ENCODE peak calls at places on chromosomes 7 and 10, in four cellular contexts. Y is nucleus accumbens, L is HEK293T, S is foreskin fibroblast. C is an unnamed sample.
A peak's percentile ranks its signal among the peaks of the same experiment; 100 is the strongest.

GRCh38 chr10:5748394-5748803 is 63.8 kb downstream of the TASOR2 start:
- DNase-seq in S (no peak), Y (no peak), L (no peak), C (no peak)

GRCh38 chr7:141698247-141699015 is 3.5 kb downstream of the DENND11 start:
- DNase-seq in S (no peak), L (no peak), Y (no peak), C (no peak)

GRCh38 chr7:20432071-20432470 is 101.4 kb downstream of the ITGB8 start:
- DNase-seq in Y (no peak), S (no peak), L (no peak), C (no peak)

GRCh38 chr10:780536-781524 is 91.4 kb upstream of the DIP2C start:
- DNase-seq in L (no peak), Y (no peak), S (no peak), C (no peak)

GRCh38 chr10:12505683-12506082 is 156.3 kb downstream of the CAMK1D start:
- DNase-seq in L (no peak), S (no peak), Y (no peak), C (no peak)

GRCh38 chr10:119602241-119603095 is 5.7 kb upstream of the TIAL1 start:
- DNase-seq in L (peak; percentile 62), S (peak; percentile 59), Y (no peak), C (peak; percentile 37)

GRCh38 chr7:136247211-136247610 is 270.1 kb upstream of the MTPN start:
- DNase-seq in Y (no peak), S (no peak), L (no peak), C (no peak)

GRCh38 chr10:35470535-35470934 is 134.2 kb downstream of the CCNY start:
- DNase-seq in Y (peak; percentile 16), L (no peak), S (no peak), C (no peak)

GRCh38 chr7:2607122-2607912 is 24.5 kb upstream of the TTYH3 start:
- DNase-seq in Y (no peak), S (peak; percentile 17), L (no peak), C (peak; percentile 67)

GRCh38 chr10:131997366-131998049 is 15.8 kb upstream of the BNIP3 start:
- DNase-seq in L (no peak), S (peak; percentile 95), Y (no peak), C (peak; percentile 65)